ENCODE peak calls at places on chromosomes 5 and 9, in six cellular contexts. B is NCI-H1436, D is T-helper 2 cell, U is trophoblast cell, J is K562, E is AG04450. T is an unnamed sample.
A peak's percentile ranks its signal among the peaks of the same experiment; 100 is the strongest.

GRCh38 chr5:115423541-115423940 is 121.0 kb downstream of the FEM1C start:
- DNase-seq in B (no peak), D (no peak), U (no peak), J (no peak), E (no peak), T (no peak)

GRCh38 chr9:69801994-69802393 is 18.6 kb upstream of the CFAP95 start:
- DNase-seq in B (no peak), D (no peak), U (no peak), J (no peak), E (no peak), T (no peak)

GRCh38 chr9:83623634-83623991 is 670 bp downstream of the IDNK start:
- DNase-seq in B (no peak), D (peak; percentile 9), U (no peak), J (peak; percentile 34), E (no peak), T (no peak)

GRCh38 chr5:38871790-38872551 is 26.2 kb downstream of the OSMR start:
- DNase-seq in B (no peak), D (no peak), U (peak; percentile 87), J (peak; percentile 25), E (peak; percentile 97), T (no peak)

GRCh38 chr5:38463634-38464521 is 92.6 kb downstream of the LIFR start:
- DNase-seq in B (no peak), D (no peak), U (peak; percentile 18), J (no peak), E (peak; percentile 59), T (no peak)

GRCh38 chr5:78811121-78811832 is 162.7 kb upstream of the LHFPL2 start:
- DNase-seq in B (no peak), D (no peak), U (no peak), J (no peak), E (no peak), T (no peak)

GRCh38 chr5:135569755-135570452 is 8.9 kb downstream of the CXCL14 start:
- DNase-seq in B (peak; percentile 71), D (no peak), U (no peak), J (peak; percentile 55), E (no peak), T (peak; percentile 72)

GRCh38 chr5:69485471-69485870 is 7.1 kb upstream of the OCLN start:
- DNase-seq in B (no peak), D (no peak), U (no peak), J (no peak), E (no peak), T (no peak)

GRCh38 chr5:73718762-73719161 is 92.8 kb downstream of the ARHGEF28 start:
- DNase-seq in B (no peak), D (no peak), U (no peak), J (no peak), E (no peak), T (no peak)

GRCh38 chr5:180583738-180584137 is 7.6 kb downstream of the SCGB3A1 start:
- DNase-seq in B (no peak), D (no peak), U (no peak), J (no peak), E (no peak), T (no peak)

GRCh38 chr9:105359899-105360298 is 87.9 kb upstream of the FSD1L start:
- DNase-seq in B (no peak), D (no peak), U (peak; percentile 33), J (no peak), E (peak; percentile 6), T (no peak)

GRCh38 chr9:127683723-127684122 is 23.1 kb upstream of the CFAP157 start:
- DNase-seq in B (no peak), D (no peak), U (peak; percentile 16), J (no peak), E (no peak), T (no peak)

T was measured in HEK293T.